ENCODE peak calls at places on chromosomes 5 and 9, in ten cellular contexts. Y is body of pancreas; V is astrocyte; D is tibial nerve; L is esophagus muscularis mucosa; H is MM.1S; K is IMR-90; X is CD8-positive, alpha-beta T cell; Q is thoracic aorta; M is heart left ventricle. E is an unnamed sample. For H3K4me1, the result is how much of the 10 kb centered on the place peaks cover.

GRCh38 chr9:135046156-135047025 is 41.1 kb upstream of the OLFM1 start:
- DNase-seq in Y (no peak), V (no peak), D (no peak), L (no peak), H (no peak), K (no peak), X (no peak), Q (no peak), M (no peak), E (no peak)

GRCh38 chr5:74542477-74542876 is 98.1 kb downstream of the ENC1 start:
- DNase-seq in Y (no peak), V (peak), D (no peak), L (no peak), H (no peak), K (no peak), X (no peak), Q (no peak), M (no peak), E (no peak)

GRCh38 chr5:142686210-142686734 is 382 bp upstream of the FGF1 start:
- DNase-seq in Y (no peak), V (peak), D (no peak), L (no peak), H (no peak), K (peak), X (no peak), Q (no peak), M (no peak), E (no peak)

GRCh38 chr5:113380299-113381014 is 54.3 kb downstream of the TSSK1B start:
- DNase-seq in Y (no peak), V (peak), D (no peak), L (no peak), H (no peak), K (peak), X (no peak), Q (no peak), M (no peak), E (no peak)

GRCh38 chr5:68757813-68758212 is 336.0 kb upstream of the SLC30A5 start:
- DNase-seq in Y (no peak), V (no peak), D (no peak), L (peak), H (no peak), K (no peak), X (no peak), Q (no peak), M (no peak), E (no peak)

GRCh38 chr9:615756-616155 is 225.7 kb upstream of the DMRT1 start:
- DNase-seq in Y (peak), V (no peak), D (no peak), L (no peak), H (no peak), K (no peak), X (no peak), Q (no peak), M (no peak), E (no peak)

GRCh38 chr9:88197016-88197415 is 58.7 kb upstream of the SPATA31C2 start:
- DNase-seq in Y (peak), V (peak), D (peak), L (peak), H (no peak), K (peak), X (no peak), Q (no peak), M (no peak), E (no peak)

GRCh38 chr5:170603578-170604565 is 100.1 kb downstream of the KCNIP1 start:
- DNase-seq in Y (no peak), V (no peak), D (no peak), L (no peak), H (peak), K (peak), X (no peak), Q (no peak), M (peak), E (no peak)

GRCh38 chr5:139137703-139138102 is 60.5 kb downstream of the SIL1 start:
- DNase-seq in Y (peak), V (peak), D (no peak), L (no peak), H (no peak), K (peak), X (no peak), Q (no peak), M (no peak), E (no peak)

GRCh38 chr5:134438641-134439621 is 27.2 kb upstream of the CDKN2AIPNL start:
- DNase-seq in Y (peak), V (peak), D (peak), L (peak), H (no peak), K (peak), X (no peak), Q (no peak), M (peak), E (peak)

GRCh38 chr5:37717613-37718431 is 122.0 kb downstream of the GDNF start:
- DNase-seq in Y (peak), V (peak), D (no peak), L (no peak), H (no peak), K (peak), X (no peak), Q (no peak), M (peak), E (no peak)

GRCh38 chr5:174166231-174167079 is 120.9 kb downstream of the NSG2 start:
- DNase-seq in Y (peak), V (no peak), D (no peak), L (no peak), H (no peak), K (no peak), X (no peak), Q (no peak), M (no peak), E (peak)

GRCh38 chr9:78131969-78132687 is 100.5 kb upstream of the GNAQ start:
- DNase-seq in Y (no peak), V (peak), D (no peak), L (no peak), H (no peak), K (no peak), X (no peak), Q (no peak), M (no peak), E (no peak)

GRCh38 chr5:35229076-35230042 is 928 bp downstream of the PRLR start:
- DNase-seq in Y (peak), V (no peak), D (no peak), L (no peak), H (peak), K (no peak), X (no peak), Q (no peak), M (no peak), E (no peak)

GRCh38 chr5:75648712-75649111 is 37.5 kb downstream of the ANKDD1B start:
- DNase-seq in Y (no peak), V (no peak), D (no peak), L (no peak), H (no peak), K (no peak), X (no peak), Q (no peak), M (no peak), E (no peak)

GRCh38 chr5:101977729-101978345 is 318.2 kb downstream of the SLCO4C1 start:
- DNase-seq in Y (no peak), V (peak), D (no peak), L (no peak), H (peak), K (peak), X (no peak), Q (no peak), M (no peak), E (no peak)

GRCh38 chr5:160092960-160093701 is 26.1 kb downstream of the PWWP2A start:
- DNase-seq in Y (no peak), V (no peak), D (no peak), L (no peak), H (peak), K (no peak), X (no peak), Q (no peak), M (no peak), E (no peak)

GRCh38 chr5:53418409-53418808 is 62.0 kb upstream of the FST start:
- DNase-seq in Y (no peak), V (no peak), D (no peak), L (no peak), H (no peak), K (peak), X (no peak), Q (no peak), M (no peak), E (no peak)

GRCh38 chr5:69512740-69513260 is 20.2 kb downstream of the OCLN start:
- DNase-seq in Y (no peak), V (peak), D (no peak), L (no peak), H (no peak), K (peak), X (no peak), Q (no peak), M (no peak), E (no peak)

GRCh38 chr9:80004687-80005086 is 432.9 kb downstream of the TLE4 start:
- DNase-seq in Y (no peak), V (peak), D (no peak), L (no peak), H (no peak), K (no peak), X (no peak), Q (no peak), M (no peak), E (no peak)

GRCh38 chr5:15763754-15764153 is 263.8 kb downstream of the FBXL7 start:
- DNase-seq in Y (no peak), V (no peak), D (no peak), L (no peak), H (no peak), K (peak), X (no peak), Q (no peak), M (no peak), E (no peak)

GRCh38 chr9:74056023-74056422 is 441.1 kb upstream of the RORB start:
- DNase-seq in Y (no peak), V (no peak), D (no peak), L (no peak), H (no peak), K (no peak), X (no peak), Q (no peak), M (no peak), E (no peak)

GRCh38 chr9:37976714-37977477 is 73.0 kb upstream of the SLC25A51 start:
- DNase-seq in Y (peak), V (peak), D (no peak), L (no peak), H (no peak), K (peak), X (no peak), Q (peak), M (no peak), E (no peak)

GRCh38 chr5:72412283-72413055 is 92.3 kb downstream of the PTCD2 start:
- DNase-seq in Y (no peak), V (peak), D (no peak), L (no peak), H (no peak), K (peak), X (no peak), Q (no peak), M (no peak), E (no peak)

GRCh38 chr5:145598184-145598583 is 237.0 kb downstream of the PRELID2 start:
- DNase-seq in Y (no peak), V (no peak), D (no peak), L (no peak), H (no peak), K (no peak), X (no peak), Q (no peak), M (no peak), E (no peak)

DNA sequence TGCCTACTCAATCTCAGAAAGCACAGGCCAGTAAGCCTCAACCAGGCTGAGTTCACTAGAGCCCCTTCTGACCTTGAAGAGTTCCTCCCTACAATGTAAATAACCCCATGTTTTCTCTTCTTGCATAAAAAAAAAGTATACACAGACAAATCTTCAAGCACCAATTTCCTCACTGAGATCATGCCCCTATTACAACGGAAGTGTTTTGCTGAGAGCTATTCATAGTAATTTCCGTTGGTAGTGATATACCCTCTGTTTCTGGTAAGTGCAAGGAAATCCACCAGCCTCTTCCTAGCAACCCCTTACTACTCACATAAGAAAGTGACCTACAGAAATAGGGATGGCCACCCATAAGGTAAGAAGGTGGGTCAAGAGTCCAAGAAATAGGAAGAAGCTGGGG is 76.4 kb upstream of the TARS1 start:
- DNase-seq in Y (no peak), V (no peak), D (no peak), L (no peak), H (no peak), K (no peak), X (no peak), Q (no peak), M (no peak), E (no peak)
- H3K4me1 ChIP-seq in Y (under half), V (under half), D (under half), L (under half), H (under half), K (under half), X (under half), Q (under half), M (under half), E (under half)

DNA sequence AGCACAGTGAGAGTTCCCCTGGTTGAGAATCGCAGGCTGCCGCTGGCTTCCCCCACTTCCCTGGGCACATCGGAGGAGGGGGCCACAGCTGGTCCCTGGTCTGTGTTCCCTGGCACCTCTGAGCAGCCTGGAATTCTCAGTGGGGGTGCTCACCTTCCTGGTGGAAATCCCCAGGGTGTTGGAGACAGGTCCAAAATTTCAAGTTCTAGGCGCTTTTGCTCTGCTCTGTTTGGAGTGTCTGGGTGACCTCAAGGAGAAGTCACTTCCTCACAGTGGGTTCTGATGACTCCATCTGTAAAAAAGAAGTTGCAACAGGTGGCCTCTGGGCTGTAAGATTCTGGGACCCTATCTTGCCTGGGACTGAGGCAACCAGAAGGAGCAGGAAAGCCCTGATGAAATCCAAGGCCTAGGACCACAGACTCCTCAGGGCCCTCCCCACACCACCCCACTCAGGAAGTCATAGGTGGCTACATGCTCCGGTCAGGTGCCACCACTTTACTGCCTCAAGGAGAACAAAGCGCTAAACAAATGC is at the start of gene TRAF1:
- DNase-seq in Y (no peak), V (no peak), D (no peak), L (no peak), H (no peak), K (peak), X (no peak), Q (no peak), M (no peak), E (no peak)
- H3K4me3 ChIP-seq in Y (no peak), V (no peak), D (no peak), L (no peak), H (no peak), K (no peak), X (peak), Q (peak), M (no peak), E (peak)

DNA sequence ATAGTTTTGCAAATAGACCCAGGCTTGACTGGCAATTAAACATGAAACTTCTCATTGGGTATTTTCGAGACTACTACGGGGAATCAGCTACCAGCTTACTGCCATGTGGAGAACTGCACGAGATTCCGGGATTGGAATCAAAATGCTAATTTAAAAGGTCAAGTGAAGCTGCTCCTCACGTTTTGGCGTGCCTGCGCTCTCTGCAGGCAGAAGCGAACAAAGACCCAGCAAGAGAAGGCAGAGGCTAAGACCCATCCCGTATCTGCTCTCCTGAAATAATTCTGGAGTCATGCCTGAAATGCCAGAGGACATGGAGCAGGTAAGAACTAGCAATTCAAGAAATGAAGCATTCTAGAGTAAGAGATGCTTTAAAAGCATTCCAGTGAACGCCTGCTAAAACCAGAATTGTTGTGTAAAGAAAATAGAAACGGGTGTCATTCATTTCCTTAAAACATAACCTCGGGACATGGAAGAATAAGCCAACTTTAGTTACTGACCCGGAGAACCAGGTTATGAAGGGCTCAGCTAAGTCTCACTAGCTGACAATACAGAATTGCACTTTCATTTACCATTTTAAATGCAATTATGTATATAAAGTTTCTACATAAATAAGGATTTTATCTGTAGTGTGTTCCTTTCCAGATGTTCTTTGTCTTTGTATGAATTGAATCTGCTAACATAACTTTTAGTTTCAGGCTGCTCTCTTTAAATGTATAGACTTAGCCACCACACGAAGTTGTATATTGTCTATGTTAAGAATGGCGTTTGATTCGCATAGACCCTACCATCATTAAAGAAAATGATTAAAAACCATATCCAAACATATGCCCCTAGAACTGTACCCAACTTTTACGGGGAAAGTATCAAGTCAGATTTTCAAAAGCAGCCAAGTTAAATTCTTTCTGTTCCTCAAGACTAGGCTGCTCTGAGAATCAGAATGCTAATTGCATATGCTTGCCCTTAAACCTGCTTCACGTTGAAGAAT is 2.0 kb upstream of the MAT2B start:
- DNase-seq in Y (peak), V (peak), D (no peak), L (peak), H (peak), K (peak), X (no peak), Q (peak), M (peak), E (no peak)
- TF ChIP-seq CTCF in Y (no peak), V (peak), D (peak), L (peak), H (peak), K (peak), X (no peak), Q (no peak), M (peak), E (peak)

GRCh38 chr5:6717687-6718086 is 4.5 kb downstream of the TENT4A start:
- DNase-seq in Y (no peak), V (no peak), D (no peak), L (no peak), H (no peak), K (no peak), X (no peak), Q (no peak), M (no peak), E (no peak)
- H3K4me1 ChIP-seq in Y (half or more), V (under half), D (half or more), L (half or more), H (under half), K (under half), X (half or more), Q (under half), M (half or more), E (half or more)

DNA sequence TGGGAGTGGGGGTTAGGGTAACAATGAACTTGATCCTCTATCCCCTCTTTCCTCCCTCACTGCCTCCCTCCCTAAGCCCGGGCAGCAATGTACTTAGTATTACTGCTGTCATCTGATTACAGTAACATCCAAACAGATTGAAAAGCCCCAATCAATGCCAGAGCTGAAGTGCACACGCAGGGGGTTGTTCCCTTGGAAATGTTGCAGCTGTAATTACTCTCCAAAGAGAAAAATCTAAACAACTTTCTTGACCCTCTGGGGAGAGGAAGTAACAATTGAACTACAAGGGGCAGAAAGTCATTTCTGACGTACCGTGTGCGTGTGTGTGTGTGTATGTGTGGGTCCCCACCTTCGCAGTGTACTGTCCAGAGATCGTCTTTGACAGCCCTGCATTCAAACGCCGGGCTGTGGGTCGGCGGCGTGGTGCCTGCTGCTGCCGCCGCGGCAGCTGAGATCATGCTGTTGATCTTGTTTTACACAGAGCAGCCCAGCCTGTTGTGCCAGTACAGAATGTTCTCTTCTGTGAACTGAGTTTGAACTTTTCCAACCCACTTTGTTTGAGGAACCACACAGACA is 66.0 kb upstream of the KLF9 start:
- DNase-seq in Y (peak), V (peak), D (peak), L (peak), H (no peak), K (peak), X (no peak), Q (peak), M (peak), E (peak)
- H3K4me3 ChIP-seq in Y (no peak), V (peak), D (peak), L (peak), H (no peak), K (no peak), X (no peak), Q (peak), M (peak), E (peak)

GRCh38 chr9:107481035-107481434 is 8.5 kb downstream of the KLF4 start:
- DNase-seq in Y (no peak), V (no peak), D (no peak), L (no peak), H (peak), K (no peak), X (no peak), Q (no peak), M (no peak), E (no peak)
- TF ChIP-seq CTCF in Y (no peak), V (no peak), D (no peak), L (no peak), H (peak), K (peak), X (no peak), Q (no peak), M (no peak), E (no peak)

GRCh38 chr5:61783481-61783880 is 451.4 kb downstream of the ZSWIM6 start:
- DNase-seq in Y (peak), V (no peak), D (no peak), L (no peak), H (no peak), K (no peak), X (no peak), Q (no peak), M (no peak), E (no peak)
- H3K4me1 ChIP-seq in Y (under half), V (under half), D (under half), L (under half), H (under half), K (under half), X (under half), Q (under half), M (under half), E (under half)

GRCh38 chr9:2159521-2160417 is 144.6 kb downstream of the SMARCA2 start:
- DNase-seq in Y (no peak), V (no peak), D (no peak), L (no peak), H (peak), K (peak), X (no peak), Q (no peak), M (no peak), E (no peak)
- H3K4me3 ChIP-seq in Y (no peak), V (peak), D (peak), L (peak), H (peak), K (peak), X (no peak), Q (peak), M (peak), E (peak)

GRCh38 chr5:127112347-127112864 is 39.1 kb upstream of the C5orf63 start:
- DNase-seq in Y (no peak), V (peak), D (no peak), L (no peak), H (no peak), K (no peak), X (no peak), Q (no peak), M (no peak), E (no peak)
- TF ChIP-seq CTCF in Y (no peak), V (no peak), D (no peak), L (no peak), H (no peak), K (no peak), X (no peak), Q (no peak), M (no peak), E (no peak)

GRCh38 chr5:116504593-116504992 is 70.0 kb downstream of the SEMA6A start:
- DNase-seq in Y (no peak), V (no peak), D (no peak), L (peak), H (no peak), K (no peak), X (no peak), Q (no peak), M (no peak), E (no peak)
- H3K4me1 ChIP-seq in Y (under half), V (under half), D (under half), L (under half), H (under half), K (under half), X (under half), Q (under half), M (under half), E (under half)